ENCODE peak calls at places on chromosomes 3 and 15, in nine cellular contexts. F is H9, P is NCI-H1417, B is HuH-7, L is NCI-H510A, I is astrocyte of the hippocampus, C is Calu3, Q is activated gamma-delta T cell treated with Interleukin-2 at 50 U/mL for 16 hours, Y is A172. K is an unnamed sample.
A peak's percentile ranks its signal among the peaks of the same experiment; 100 is the strongest.

GRCh38 chr15:46892621-46893160 is 824.6 kb upstream of the SEMA6D start:
- DNase-seq in Q (no peak), F (no peak), L (no peak), C (no peak), Y (no peak), P (no peak), B (no peak), I (no peak), K (no peak)

GRCh38 chr15:91246998-91247397 is 146.9 kb downstream of the SV2B start:
- DNase-seq in L (no peak), F (no peak), Q (no peak), I (no peak), B (no peak), P (no peak), Y (no peak), C (no peak), K (no peak)

GRCh38 chr15:88256261-88257230 is at the start of gene NTRK3:
- DNase-seq in F (peak; percentile 64), P (peak; percentile 82), Q (no peak), I (peak; percentile 66), Y (no peak), B (no peak), L (no peak), C (no peak), K (no peak)

GRCh38 chr15:43241100-43241499 is 20.3 kb upstream of the EPB42 start:
- DNase-seq in P (no peak), Y (no peak), F (no peak), C (no peak), B (no peak), I (peak; percentile 79), L (no peak), Q (no peak), K (no peak)

GRCh38 chr3:152257246-152258074 is 11.3 kb upstream of the MBNL1 start:
- DNase-seq in P (no peak), L (no peak), B (no peak), Y (no peak), C (no peak), I (no peak), F (no peak), Q (no peak), K (no peak)

GRCh38 chr3:56012732-56013131 is 455.5 kb downstream of the ERC2 start:
- DNase-seq in C (no peak), I (peak; percentile 44), Y (no peak), F (no peak), L (no peak), B (no peak), P (no peak), Q (no peak), K (no peak)

GRCh38 chr3:38114052-38114874 is 22.7 kb downstream of the ACAA1 start:
- DNase-seq in L (no peak), P (no peak), Y (no peak), B (no peak), I (no peak), C (no peak), Q (no peak), F (peak; percentile 23), K (no peak)

GRCh38 chr15:38683382-38684242 is 119.0 kb upstream of the RASGRP1 start:
- DNase-seq in L (no peak), Q (peak; percentile 67), Y (peak; percentile 49), C (peak; percentile 43), F (peak; percentile 49), P (peak; percentile 59), B (no peak), I (peak; percentile 74), K (no peak)

GRCh38 chr3:186004671-186005070 is 66.9 kb upstream of the TRA2B start:
- DNase-seq in Y (no peak), B (no peak), F (no peak), L (no peak), C (no peak), P (no peak), I (no peak), Q (no peak), K (no peak)

GRCh38 chr3:195863121-195864061 is 45.0 kb downstream of the TNK2 start:
- DNase-seq in Y (peak; percentile 83), F (peak; percentile 90), I (peak; percentile 95), L (peak; percentile 52), Q (peak; percentile 58), B (peak; percentile 93), C (peak; percentile 90), P (peak; percentile 59), K (no peak)

GRCh38 chr3:9193211-9193610 is 56.2 kb downstream of the SRGAP3 start:
- DNase-seq in I (no peak), Y (no peak), B (no peak), C (no peak), P (no peak), L (no peak), F (no peak), Q (no peak), K (no peak)

GRCh38 chr15:63405159-63405558 is 23.5 kb upstream of the CA12 start:
- DNase-seq in Q (no peak), P (no peak), Y (no peak), I (no peak), C (no peak), F (no peak), B (no peak), L (no peak), K (no peak)

GRCh38 chr3:149153402-149153801 is 24.0 kb downstream of the HPS3 start:
- DNase-seq in F (no peak), Y (no peak), I (no peak), C (no peak), Q (no peak), L (no peak), P (no peak), B (no peak), K (no peak)

GRCh38 chr15:77974098-77974414 is 103.5 kb downstream of the TBC1D2B start:
- DNase-seq in C (peak; percentile 36), L (no peak), Q (no peak), F (no peak), Y (peak; percentile 79), B (no peak), I (peak; percentile 62), P (no peak), K (peak; percentile 5)

GRCh38 chr3:57158813-57159678 is 6.1 kb downstream of the IL17RD start:
- DNase-seq in I (peak; percentile 61), F (peak; percentile 83), Q (no peak), L (no peak), Y (peak; percentile 72), P (peak; percentile 63), C (no peak), B (no peak), K (no peak)

GRCh38 chr15:43099105-43099845 is 6.6 kb downstream of the UBR1 start:
- DNase-seq in P (no peak), L (no peak), F (no peak), I (no peak), B (no peak), Q (no peak), Y (no peak), C (no peak), K (no peak)

GRCh38 chr3:4670352-4670751 is 177.2 kb downstream of the ITPR1 start:
- DNase-seq in C (no peak), L (no peak), I (no peak), Y (peak; percentile 10), Q (no peak), B (peak; percentile 54), P (no peak), F (peak; percentile 52), K (no peak)

GRCh38 chr3:157130138-157130880 is 29.6 kb downstream of the CCNL1 start:
- DNase-seq in F (peak; percentile 79), L (peak; percentile 53), C (peak; percentile 97), I (peak; percentile 90), P (peak; percentile 98), Y (peak; percentile 82), B (peak; percentile 58), Q (peak; percentile 83), K (peak; percentile 67)

GRCh38 chr3:136974670-136975069 is 16.9 kb downstream of the IL20RB start:
- DNase-seq in L (no peak), B (no peak), F (no peak), I (no peak), P (no peak), C (no peak), Y (no peak), Q (no peak), K (no peak)

GRCh38 chr15:48414015-48414414 is 82.8 kb downstream of the DUT start:
- DNase-seq in B (no peak), C (no peak), P (no peak), Q (no peak), F (no peak), I (peak; percentile 68), Y (peak; percentile 59), L (no peak), K (no peak)

GRCh38 chr3:56952846-56953245 is 107.6 kb upstream of the SPATA12 start:
- DNase-seq in F (no peak), L (no peak), C (no peak), Q (no peak), P (no peak), B (no peak), Y (no peak), I (no peak), K (no peak)

GRCh38 chr3:4735243-4735642 is 242.1 kb downstream of the ITPR1 start:
- DNase-seq in B (no peak), I (no peak), Y (no peak), L (no peak), C (no peak), P (peak; percentile 66), F (no peak), Q (no peak), K (no peak)

GRCh38 chr15:39426552-39427532 is 154.0 kb upstream of the THBS1 start:
- DNase-seq in I (peak; percentile 90), Y (peak; percentile 72), Q (peak; percentile 76), P (no peak), F (no peak), L (no peak), C (no peak), B (no peak), K (no peak)

GRCh38 chr3:102673271-102674115 is 238.7 kb downstream of the ZPLD1 start:
- DNase-seq in L (peak; percentile 1), P (peak; percentile 85), Y (peak; percentile 46), Q (peak; percentile 33), B (peak; percentile 59), C (peak; percentile 73), F (peak; percentile 70), I (peak; percentile 87), K (peak; percentile 20)

GRCh38 chr15:71784719-71785118 is 25.6 kb upstream of the NR2E3 start:
- DNase-seq in F (no peak), C (peak; percentile 44), Y (no peak), L (no peak), Q (no peak), B (peak; percentile 46), P (no peak), I (no peak), K (no peak)

GRCh38 chr3:127747751-127748521 is 74.4 kb downstream of the MGLL start:
- DNase-seq in L (no peak), Q (no peak), Y (peak; percentile 97), I (peak; percentile 86), C (peak; percentile 80), P (peak; percentile 63), B (no peak), F (no peak), K (peak; percentile 94)

GRCh38 chr3:179418610-179419009 is 32.7 kb downstream of the GNB4 start:
- DNase-seq in B (no peak), F (no peak), C (no peak), L (no peak), Q (no peak), P (peak; percentile 53), Y (no peak), I (no peak), K (no peak)

K was measured in DMS79.